ENCODE peak calls at places on chromosomes 7 and 10, in five cellular contexts. T is HEK293T, R is SK-N-SH, A is HepG2, M is K562. Q is an unnamed sample.

GRCh38 chr7:64945776-64946175 is 42.7 kb downstream of the ZNF273 start:
- DNase-seq in A (no peak), R (no peak), T (no peak), M (peak; percentile 21), Q (no peak)

GRCh38 chr7:140333209-140333608 is 65.1 kb downstream of the SLC37A3 start:
- DNase-seq in T (no peak), M (no peak), R (no peak), A (no peak), Q (no peak)

GRCh38 chr7:27303021-27303420 is 60.4 kb downstream of the EVX1 start:
- DNase-seq in R (no peak), A (no peak), T (no peak), M (no peak), Q (no peak)

GRCh38 chr10:12902135-12902572 is 99.4 kb downstream of the CCDC3 start:
- DNase-seq in A (peak; percentile 50), T (peak; percentile 64), R (peak; percentile 83), M (peak; percentile 64), Q (peak; percentile 4)

GRCh38 chr7:91089382-91089963 is 174.8 kb upstream of the FZD1 start:
- DNase-seq in R (peak; percentile 34), T (no peak), M (peak; percentile 54), A (peak; percentile 16), Q (no peak)

GRCh38 chr7:7090460-7090859 is 91.9 kb upstream of the C1GALT1 start:
- DNase-seq in R (no peak), M (no peak), T (no peak), A (no peak), Q (no peak)

GRCh38 chr7:158023157-158023556 is 564.5 kb downstream of the PTPRN2 start:
- DNase-seq in A (no peak), T (no peak), R (no peak), M (no peak), Q (no peak)

GRCh38 chr7:81499262-81500116 is 270.4 kb downstream of the HGF start:
- DNase-seq in T (peak; percentile 47), M (peak; percentile 50), A (peak; percentile 63), R (peak; percentile 47), Q (peak; percentile 28)

GRCh38 chr7:151623766-151624165 is 104.1 kb upstream of the RHEB start:
- DNase-seq in A (no peak), M (no peak), T (no peak), R (no peak), Q (no peak)

GRCh38 chr7:139139150-139139549 is 29.6 kb upstream of the ZC3HAV1 start:
- DNase-seq in T (no peak), M (no peak), R (no peak), A (no peak), Q (no peak)

GRCh38 chr10:1380075-1380793 is 324.0 kb downstream of the WDR37 start:
- DNase-seq in T (no peak), M (no peak), R (peak; percentile 10), A (no peak), Q (no peak)

GRCh38 chr7:42560866-42561265 is 323.9 kb upstream of the GLI3 start:
- DNase-seq in A (no peak), M (no peak), T (no peak), R (no peak), Q (no peak)

GRCh38 chr10:31952066-31952465 is 23.4 kb upstream of the ARHGAP12 start:
- DNase-seq in R (no peak), M (peak; percentile 91), A (no peak), T (no peak), Q (no peak)

GRCh38 chr10:31954410-31955191 is 26.0 kb upstream of the ARHGAP12 start:
- DNase-seq in T (no peak), A (peak; percentile 71), M (no peak), R (no peak), Q (no peak)

GRCh38 chr10:31949266-31949665 is 20.6 kb upstream of the ARHGAP12 start:
- DNase-seq in M (no peak), R (no peak), A (no peak), T (no peak), Q (no peak)

GRCh38 chr10:31956200-31956946 is 27.7 kb upstream of the ARHGAP12 start:
- DNase-seq in T (no peak), M (no peak), A (no peak), R (no peak), Q (no peak)

GRCh38 chr10:31953080-31953479 is 24.4 kb upstream of the ARHGAP12 start:
- DNase-seq in A (no peak), T (no peak), R (no peak), M (no peak), Q (no peak)
- TF ChIP-seq FOXM1 in A (no peak), T (no peak), R (no peak), M (no peak), Q (no peak)

DNA sequence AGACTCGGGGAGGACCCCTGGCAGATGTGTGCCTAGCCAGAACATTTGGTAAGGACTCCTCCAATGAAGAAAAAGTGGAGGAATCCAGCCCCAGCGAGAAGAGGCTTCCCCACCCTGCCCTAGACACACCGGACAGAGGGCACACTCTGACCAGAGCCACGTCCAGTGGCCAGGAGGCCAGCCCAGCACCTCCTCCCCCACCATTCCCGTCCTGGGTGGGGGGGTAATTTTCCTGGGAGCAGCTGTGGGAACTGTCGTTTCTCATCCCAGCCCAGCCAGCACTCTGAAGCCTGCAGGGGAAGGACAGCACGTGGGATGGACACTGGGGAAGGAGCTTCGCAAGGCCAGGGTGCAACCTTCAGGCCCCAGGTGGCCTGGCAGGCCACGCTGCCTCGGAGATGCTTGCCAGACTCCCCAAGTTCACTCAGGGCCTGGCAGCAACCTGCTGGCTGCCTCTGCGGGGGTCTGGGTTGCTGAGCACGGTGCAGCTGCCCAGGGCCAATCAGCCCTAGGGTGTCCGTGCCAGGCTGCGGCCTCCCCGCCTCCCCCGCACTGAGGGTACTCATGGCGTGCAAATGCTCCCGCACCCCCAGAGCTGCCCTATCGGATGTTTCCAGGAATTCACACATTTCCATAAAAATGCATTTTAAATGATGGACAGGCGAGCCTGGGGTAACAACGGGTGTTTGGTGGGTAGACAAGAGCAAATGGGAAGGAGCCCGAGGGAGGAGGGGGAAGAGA is 2.0 kb upstream of the EN2 start:
- DNase-seq in R (peak; percentile 51), A (no peak), M (no peak), T (no peak), Q (no peak)
- TF ChIP-seq FOXM1 in R (no peak), A (no peak), M (no peak), T (no peak), Q (no peak)

DNA sequence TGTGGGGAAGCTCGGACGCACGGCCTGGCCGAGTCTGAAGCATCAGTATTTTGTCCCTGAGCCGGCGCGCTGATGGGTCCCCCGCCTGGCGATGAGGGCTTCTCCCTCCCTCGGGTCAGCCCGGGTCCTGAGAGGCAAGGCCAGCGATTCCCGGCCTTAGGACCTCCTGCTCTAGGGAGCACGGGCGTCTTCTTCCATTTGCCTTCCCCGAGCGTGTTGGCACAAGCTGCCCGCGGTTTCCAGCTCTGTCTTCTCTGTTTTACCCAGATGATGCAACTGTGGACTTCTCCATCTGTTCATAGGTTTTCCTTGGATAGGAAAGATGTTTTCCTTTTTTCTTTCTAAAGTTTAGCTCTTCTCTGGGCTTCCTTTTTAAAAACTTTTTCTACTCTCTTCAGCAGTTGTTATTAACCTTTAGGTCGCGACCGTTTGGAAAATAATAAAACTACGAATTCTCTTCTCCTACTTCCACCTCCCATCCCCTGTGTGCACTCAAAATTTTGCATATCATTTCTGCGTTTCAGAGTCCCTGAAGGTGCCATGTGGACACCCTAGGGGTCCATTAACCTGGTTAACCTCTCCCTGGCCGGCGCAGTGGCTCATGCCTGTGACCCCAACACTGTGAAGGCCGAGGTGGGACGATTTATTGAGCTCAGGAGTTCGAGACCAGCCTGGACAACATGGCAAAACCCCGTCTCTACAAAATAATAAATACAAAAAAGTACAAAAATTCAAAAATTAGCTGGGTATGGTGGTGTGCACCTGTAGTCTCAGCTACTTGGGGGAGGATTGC is 1.4 kb upstream of the SLC25A28 start:
- DNase-seq in A (no peak), M (peak; percentile 12), T (no peak), R (peak; percentile 21), Q (no peak)
- TF ChIP-seq FOXM1 in A (no peak), M (no peak), T (no peak), R (no peak), Q (no peak)

GRCh38 chr7:87934699-87935372 is 785 bp downstream of the ADAM22 start:
- DNase-seq in M (no peak), T (peak; percentile 31), R (peak; percentile 81), A (no peak), Q (no peak)
- TF ChIP-seq FOXM1 in M (no peak), T (no peak), R (peak; percentile 12), A (no peak), Q (no peak)

GRCh38 chr10:97888641-97889262 is 39.1 kb downstream of the GOLGA7B start:
- DNase-seq in A (no peak), M (peak; percentile 17), T (no peak), R (peak; percentile 88), Q (no peak)
- TF ChIP-seq FOXM1 in A (no peak), M (no peak), T (no peak), R (no peak), Q (no peak)